ENCODE peak calls at places on chromosomes 4 and X, in five cellular contexts. P is hepatocyte; J is cardiac muscle cell; U is CD8-positive, alpha-beta memory T cell; M is right atrium auricular region. D is an unnamed sample.

GRCh38 chr4:36243355-36244256 is 708 bp downstream of the ARAP2 start:
- DNase-seq in P (peak; percentile 68), J (peak; percentile 20), M (peak; percentile 63), U (no peak), D (peak; percentile 79)

GRCh38 chr4:84562156-84562555 is 20.8 kb upstream of the CDS1 start:
- DNase-seq in U (no peak), P (no peak), J (no peak), M (no peak), D (no peak)

GRCh38 chr4:77146426-77147399 is 10.3 kb upstream of the CCNG2 start:
- DNase-seq in P (peak; percentile 29), J (no peak), M (no peak), U (no peak), D (peak; percentile 25)

GRCh38 chr4:106601519-106601918 is 232.9 kb upstream of the GIMD1 start:
- DNase-seq in J (peak; percentile 21), P (peak; percentile 24), M (no peak), U (no peak), D (no peak)

GRCh38 chr4:165454426-165454825 is 75.6 kb downstream of the CPE start:
- DNase-seq in M (no peak), U (no peak), J (no peak), P (no peak), D (no peak)

GRCh38 chr4:171002246-171002645 is 811.0 kb upstream of the GALNTL6 start:
- DNase-seq in J (no peak), M (no peak), U (no peak), P (no peak), D (no peak)

GRCh38 chr4:176277162-176277904 is 8.3 kb upstream of the ASB5 start:
- DNase-seq in P (peak; percentile 75), J (peak; percentile 74), U (no peak), M (peak; percentile 60), D (peak; percentile 54)

GRCh38 chrX:67619253-67619652 is 75.4 kb downstream of the AR start:
- DNase-seq in P (peak; percentile 16), M (no peak), U (no peak), J (peak; percentile 10), D (no peak)

GRCh38 chrX:135213200-135213844 is 38.5 kb upstream of the ETDA start:
- DNase-seq in P (no peak), U (no peak), M (no peak), J (no peak), D (no peak)

GRCh38 chr4:38365261-38365660 is 298.7 kb upstream of the KLF3 start:
- DNase-seq in M (no peak), P (no peak), J (no peak), U (no peak), D (no peak)

GRCh38 chrX:100883654-100884053 is 9.5 kb upstream of the NOX1 start:
- DNase-seq in M (no peak), P (no peak), U (no peak), J (no peak), D (no peak)

GRCh38 chr4:1191621-1192020 is 19.2 kb upstream of the SPON2 start:
- DNase-seq in J (no peak), U (no peak), P (no peak), M (peak; percentile 58), D (no peak)

GRCh38 chr4:3369781-3370660 is 71.7 kb upstream of the HGFAC start:
- DNase-seq in M (peak; percentile 69), P (peak; percentile 55), J (peak; percentile 87), U (peak; percentile 44), D (peak; percentile 3)

GRCh38 chr4:54913751-54914526 is 211.5 kb downstream of the KDR start:
- DNase-seq in U (no peak), P (peak; percentile 57), M (no peak), J (peak; percentile 10), D (peak; percentile 7)

GRCh38 chr4:147732516-147733193 is 767 bp downstream of the ARHGAP10 start:
- DNase-seq in U (no peak), P (peak; percentile 64), M (no peak), J (peak; percentile 61), D (peak; percentile 55)

GRCh38 chrX:44306336-44306735 is 37.1 kb downstream of the EFHC2 start:
- DNase-seq in U (no peak), J (peak; percentile 8), P (peak; percentile 39), M (no peak), D (peak; percentile 46)

GRCh38 chr4:46844325-46844917 is 64.6 kb downstream of the COX7B2 start:
- DNase-seq in J (peak; percentile 75), U (peak; percentile 15), M (no peak), P (peak; percentile 83), D (peak; percentile 38)

GRCh38 chr4:183905593-183906485 is 732 bp downstream of the STOX2 start:
- DNase-seq in M (no peak), J (peak; percentile 46), U (no peak), P (peak; percentile 50), D (peak; percentile 8)

GRCh38 chr4:40388248-40388647 is 53.1 kb downstream of the CHRNA9 start:
- DNase-seq in P (no peak), J (peak; percentile 38), U (no peak), M (no peak), D (no peak)

GRCh38 chrX:108306086-108306485 is 132.1 kb downstream of the COL4A6 start:
- DNase-seq in J (no peak), M (no peak), P (no peak), U (no peak), D (no peak)

GRCh38 chrX:139932077-139932900 is 564 bp downstream of the ATP11C start:
- DNase-seq in J (peak; percentile 50), U (peak; percentile 41), P (peak; percentile 62), M (no peak), D (peak; percentile 25)

GRCh38 chrX:123085311-123085940 is 98.7 kb upstream of the GRIA3 start:
- DNase-seq in P (no peak), M (no peak), U (no peak), J (no peak), D (no peak)

GRCh38 chrX:123086768-123087167 is 97.3 kb upstream of the GRIA3 start:
- DNase-seq in M (no peak), P (no peak), U (no peak), J (no peak), D (no peak)

GRCh38 chrX:123087326-123087725 is 96.8 kb upstream of the GRIA3 start:
- DNase-seq in U (no peak), P (no peak), M (no peak), J (no peak), D (peak; percentile 12)

GRCh38 chrX:123083924-123084323 is 100.2 kb upstream of the GRIA3 start:
- DNase-seq in P (no peak), U (no peak), J (no peak), M (no peak), D (no peak)

DNA sequence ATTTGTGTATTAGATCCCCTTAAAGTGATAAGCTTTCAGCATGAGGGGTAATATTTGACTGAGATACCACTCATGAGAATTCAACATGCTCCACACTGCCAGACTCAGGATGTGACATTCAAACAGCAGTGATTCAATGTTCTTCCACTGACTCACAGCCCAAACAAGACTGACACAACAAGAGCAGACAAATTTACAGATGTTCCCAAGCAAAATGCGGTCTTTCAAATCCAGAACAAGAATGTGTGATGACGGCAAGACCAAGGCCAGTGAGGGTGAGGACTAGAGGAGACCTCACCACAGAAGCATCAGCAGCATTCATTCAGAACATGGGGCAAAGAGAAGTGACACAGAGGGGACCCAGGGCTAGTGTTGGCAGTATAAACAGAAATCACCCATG is 99.3 kb upstream of the GRIA3 start:
- DNase-seq in U (no peak), P (no peak), M (no peak), J (no peak), D (no peak)
- H3K27ac ChIP-seq in U (no peak overlapping the region), P (no peak overlapping the region), M (no peak overlapping the region), J (no peak overlapping the region), D (no peak overlapping the region)

DNA sequence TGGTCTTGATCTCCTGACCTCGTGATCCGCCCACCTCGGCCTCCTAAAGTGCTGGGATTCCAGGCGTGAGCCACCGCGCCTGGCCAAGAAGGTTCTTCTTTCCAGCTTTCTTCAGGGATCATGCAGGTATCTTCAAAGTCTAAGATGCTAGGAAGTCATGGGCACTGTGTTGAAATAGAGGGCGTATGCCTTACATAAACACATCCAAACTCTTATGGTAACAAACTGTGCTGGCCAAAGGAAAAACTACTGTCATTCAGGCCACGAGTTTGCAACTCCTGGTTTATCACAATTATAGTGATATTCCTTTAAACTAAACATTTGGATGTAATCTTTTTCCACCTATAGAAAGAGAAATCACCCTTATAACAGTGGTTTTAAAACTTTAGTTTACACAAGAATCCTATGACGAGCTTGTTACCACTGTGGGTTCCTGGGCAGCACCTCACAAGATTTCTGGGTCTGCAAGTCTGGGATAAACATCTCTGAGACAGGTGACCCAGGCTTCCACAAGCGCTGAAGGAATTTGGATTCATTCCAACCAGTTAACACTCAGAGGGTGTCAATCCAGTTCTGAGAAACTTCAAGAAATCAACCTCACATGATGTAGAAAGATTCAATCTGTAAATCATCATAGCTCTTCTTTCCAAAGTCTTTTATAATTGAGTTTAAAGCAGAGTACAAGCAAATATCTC is 116.9 kb upstream of the SORBS2 start:
- DNase-seq in P (no peak), J (no peak), U (no peak), M (no peak), D (no peak)
- H3K27ac ChIP-seq in P (no peak overlapping the region), J (no peak overlapping the region), U (no peak overlapping the region), M (no peak overlapping the region), D (no peak overlapping the region)

GRCh38 chrX:132490086-132490419 is 1.2 kb upstream of the MBNL3 start:
- DNase-seq in P (no peak), M (no peak), J (no peak), U (no peak), D (no peak)
- H3K27ac ChIP-seq in P (peak overlapping the region; percentile 90), M (no peak overlapping the region), J (no peak overlapping the region), U (peak overlapping the region; percentile 48), D (peak overlapping the region; percentile 95)

GRCh38 chr4:56530269-56531148 is 24.9 kb downstream of the ARL9 start:
- DNase-seq in M (peak; percentile 82), U (peak; percentile 66), P (peak; percentile 91), J (peak; percentile 87), D (peak; percentile 80)

GRCh38 chr4:56535915-56536314 is 30.3 kb downstream of the ARL9 start:
- DNase-seq in P (no peak), J (no peak), U (no peak), M (no peak), D (no peak)

GRCh38 chr4:56531149-56531770 is 25.7 kb downstream of the ARL9 start:
- DNase-seq in U (no peak), P (no peak), J (peak; percentile 11), M (no peak), D (no peak)

GRCh38 chr4:56531823-56532222 is 26.2 kb downstream of the ARL9 start:
- DNase-seq in P (no peak), U (no peak), M (no peak), J (peak; percentile 15), D (peak; percentile 18)

DNA sequence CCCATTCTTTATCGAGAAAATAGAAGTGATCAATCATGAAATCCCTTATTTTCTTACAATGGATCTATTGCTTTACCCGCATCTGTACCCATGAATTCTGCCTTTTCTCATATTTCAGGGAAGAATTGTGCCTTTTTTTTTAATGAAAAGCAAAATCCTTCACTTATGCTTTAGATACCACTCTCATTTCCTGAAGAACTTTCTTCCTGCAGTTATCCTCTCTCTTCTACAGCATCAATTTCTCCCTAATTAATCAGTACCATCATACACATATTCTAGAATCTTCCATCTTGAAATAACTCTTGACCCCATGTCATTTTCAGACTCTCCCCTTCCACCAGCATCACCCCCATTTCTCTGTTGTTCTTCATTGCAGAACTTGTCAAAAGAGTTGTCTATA is 26.6 kb downstream of the ARL9 start:
- DNase-seq in M (no peak), P (no peak), J (no peak), U (no peak), D (no peak)
- H3K27ac ChIP-seq in M (no peak overlapping the region), P (no peak overlapping the region), J (no peak overlapping the region), U (no peak overlapping the region), D (no peak overlapping the region)

GRCh38 chr4:19729873-19730735 is 521.6 kb upstream of the SLIT2 start:
- DNase-seq in P (no peak), M (no peak), J (peak; percentile 70), U (no peak), D (no peak)
- H3K27ac ChIP-seq in P (no peak overlapping the region), M (no peak overlapping the region), J (no peak overlapping the region), U (no peak overlapping the region), D (no peak overlapping the region)

D was measured in small intestine.